ENCODE peak calls at places on chromosomes 2 and 18, in nine cellular contexts. One of them, this sample, is unnamed.

GRCh38 chr2:73877071-73877802 is 15.6 kb upstream of the ACTG2 start:
- DNase-seq in CD4-positive, alpha-beta memory T cell: no peak
- DNase-seq in adipocyte: no peak
- DNase-seq in CD4-positive, CD25-positive, alpha-beta regulatory T cell: no peak
- DNase-seq in left ventricle myocardium inferior: no peak
- DNase-seq in colonic mucosa: no peak
- DNase-seq in right cardiac atrium: no peak
- DNase-seq in GM23338: no peak
- DNase-seq in prostate gland: peak; percentile 56
- DNase-seq in this sample: no peak

GRCh38 chr18:31195063-31195462 is 32.4 kb upstream of the DSC1 start:
- DNase-seq in CD4-positive, alpha-beta memory T cell: no peak
- DNase-seq in adipocyte: no peak
- DNase-seq in CD4-positive, CD25-positive, alpha-beta regulatory T cell: no peak
- DNase-seq in left ventricle myocardium inferior: no peak
- DNase-seq in colonic mucosa: no peak
- DNase-seq in right cardiac atrium: no peak
- DNase-seq in GM23338: no peak
- DNase-seq in prostate gland: no peak
- DNase-seq in this sample: no peak

GRCh38 chr2:157055660-157056199 is 201.8 kb upstream of the GALNT5 start:
- DNase-seq in CD4-positive, alpha-beta memory T cell: no peak
- DNase-seq in adipocyte: peak; percentile 74
- DNase-seq in CD4-positive, CD25-positive, alpha-beta regulatory T cell: no peak
- DNase-seq in left ventricle myocardium inferior: no peak
- DNase-seq in colonic mucosa: no peak
- DNase-seq in right cardiac atrium: no peak
- DNase-seq in GM23338: no peak
- DNase-seq in prostate gland: no peak
- DNase-seq in this sample: no peak

GRCh38 chr18:46416706-46417638 is 240.0 kb downstream of the LOXHD1 start:
- DNase-seq in CD4-positive, alpha-beta memory T cell: no peak
- DNase-seq in adipocyte: no peak
- DNase-seq in CD4-positive, CD25-positive, alpha-beta regulatory T cell: no peak
- DNase-seq in left ventricle myocardium inferior: no peak
- DNase-seq in colonic mucosa: no peak
- DNase-seq in right cardiac atrium: no peak
- DNase-seq in GM23338: peak; percentile 41
- DNase-seq in prostate gland: no peak
- DNase-seq in this sample: no peak

GRCh38 chr2:25294573-25295462 is 46.9 kb downstream of the DNMT3A start:
- DNase-seq in CD4-positive, alpha-beta memory T cell: peak; percentile 90
- DNase-seq in adipocyte: no peak
- DNase-seq in CD4-positive, CD25-positive, alpha-beta regulatory T cell: peak; percentile 69
- DNase-seq in left ventricle myocardium inferior: peak; percentile 83
- DNase-seq in colonic mucosa: peak; percentile 81
- DNase-seq in right cardiac atrium: peak; percentile 82
- DNase-seq in GM23338: no peak
- DNase-seq in prostate gland: peak; percentile 39
- DNase-seq in this sample: peak; percentile 51

GRCh38 chr18:68035709-68036522 is 519.4 kb upstream of the DSEL start:
- DNase-seq in CD4-positive, alpha-beta memory T cell: no peak
- DNase-seq in adipocyte: peak; percentile 43
- DNase-seq in CD4-positive, CD25-positive, alpha-beta regulatory T cell: no peak
- DNase-seq in left ventricle myocardium inferior: no peak
- DNase-seq in colonic mucosa: no peak
- DNase-seq in right cardiac atrium: no peak
- DNase-seq in GM23338: no peak
- DNase-seq in prostate gland: no peak
- DNase-seq in this sample: no peak

GRCh38 chr2:24720310-24720709 is 72.9 kb downstream of the PTRHD1 start:
- DNase-seq in CD4-positive, alpha-beta memory T cell: no peak
- DNase-seq in adipocyte: no peak
- DNase-seq in CD4-positive, CD25-positive, alpha-beta regulatory T cell: no peak
- DNase-seq in left ventricle myocardium inferior: no peak
- DNase-seq in colonic mucosa: no peak
- DNase-seq in right cardiac atrium: no peak
- DNase-seq in GM23338: no peak
- DNase-seq in prostate gland: no peak
- DNase-seq in this sample: no peak

GRCh38 chr2:178277741-178278197 is 83.5 kb downstream of the OSBPL6 start:
- DNase-seq in CD4-positive, alpha-beta memory T cell: no peak
- DNase-seq in adipocyte: peak; percentile 30
- DNase-seq in CD4-positive, CD25-positive, alpha-beta regulatory T cell: no peak
- DNase-seq in left ventricle myocardium inferior: no peak
- DNase-seq in colonic mucosa: no peak
- DNase-seq in right cardiac atrium: no peak
- DNase-seq in GM23338: no peak
- DNase-seq in prostate gland: no peak
- DNase-seq in this sample: no peak

GRCh38 chr2:182887753-182888415 is 21.4 kb upstream of the FRZB start:
- DNase-seq in CD4-positive, alpha-beta memory T cell: no peak
- DNase-seq in adipocyte: no peak
- DNase-seq in CD4-positive, CD25-positive, alpha-beta regulatory T cell: no peak
- DNase-seq in left ventricle myocardium inferior: no peak
- DNase-seq in colonic mucosa: no peak
- DNase-seq in right cardiac atrium: no peak
- DNase-seq in GM23338: no peak
- DNase-seq in prostate gland: no peak
- DNase-seq in this sample: no peak

GRCh38 chr2:9538000-9538507 is 17.6 kb downstream of the ADAM17 start:
- DNase-seq in CD4-positive, alpha-beta memory T cell: no peak
- DNase-seq in adipocyte: peak; percentile 95
- DNase-seq in CD4-positive, CD25-positive, alpha-beta regulatory T cell: no peak
- DNase-seq in left ventricle myocardium inferior: no peak
- DNase-seq in colonic mucosa: no peak
- DNase-seq in right cardiac atrium: no peak
- DNase-seq in GM23338: no peak
- DNase-seq in prostate gland: no peak
- DNase-seq in this sample: no peak

GRCh38 chr2:173749315-173749714 is 215.9 kb downstream of the SP3 start:
- DNase-seq in CD4-positive, alpha-beta memory T cell: no peak
- DNase-seq in adipocyte: peak; percentile 58
- DNase-seq in CD4-positive, CD25-positive, alpha-beta regulatory T cell: no peak
- DNase-seq in left ventricle myocardium inferior: no peak
- DNase-seq in colonic mucosa: no peak
- DNase-seq in right cardiac atrium: no peak
- DNase-seq in GM23338: no peak
- DNase-seq in prostate gland: no peak
- DNase-seq in this sample: no peak

GRCh38 chr2:160918909-160919503 is 241.2 kb upstream of the TANK start:
- DNase-seq in CD4-positive, alpha-beta memory T cell: no peak
- DNase-seq in adipocyte: no peak
- DNase-seq in CD4-positive, CD25-positive, alpha-beta regulatory T cell: no peak
- DNase-seq in left ventricle myocardium inferior: peak; percentile 73
- DNase-seq in colonic mucosa: peak; percentile 31
- DNase-seq in right cardiac atrium: peak; percentile 68
- DNase-seq in GM23338: peak; percentile 84
- DNase-seq in prostate gland: peak; percentile 32
- DNase-seq in this sample: peak; percentile 18

GRCh38 chr18:8705941-8706544 is 687 bp downstream of the MTCL1 start:
- DNase-seq in CD4-positive, alpha-beta memory T cell: no peak
- DNase-seq in adipocyte: peak; percentile 63
- DNase-seq in CD4-positive, CD25-positive, alpha-beta regulatory T cell: no peak
- DNase-seq in left ventricle myocardium inferior: no peak
- DNase-seq in colonic mucosa: no peak
- DNase-seq in right cardiac atrium: peak; percentile 45
- DNase-seq in GM23338: peak; percentile 23
- DNase-seq in prostate gland: no peak
- DNase-seq in this sample: no peak

GRCh38 chr2:107091163-107091864 is 205.3 kb upstream of the ST6GAL2 start:
- DNase-seq in CD4-positive, alpha-beta memory T cell: no peak
- DNase-seq in adipocyte: peak; percentile 56
- DNase-seq in CD4-positive, CD25-positive, alpha-beta regulatory T cell: no peak
- DNase-seq in left ventricle myocardium inferior: no peak
- DNase-seq in colonic mucosa: no peak
- DNase-seq in right cardiac atrium: no peak
- DNase-seq in GM23338: no peak
- DNase-seq in prostate gland: no peak
- DNase-seq in this sample: no peak

GRCh38 chr2:230717595-230717994 is 5.0 kb downstream of the CAB39 start:
- DNase-seq in CD4-positive, alpha-beta memory T cell: no peak
- DNase-seq in adipocyte: no peak
- DNase-seq in CD4-positive, CD25-positive, alpha-beta regulatory T cell: no peak
- DNase-seq in left ventricle myocardium inferior: no peak
- DNase-seq in colonic mucosa: no peak
- DNase-seq in right cardiac atrium: no peak
- DNase-seq in GM23338: peak; percentile 62
- DNase-seq in prostate gland: no peak
- DNase-seq in this sample: no peak

DNA sequence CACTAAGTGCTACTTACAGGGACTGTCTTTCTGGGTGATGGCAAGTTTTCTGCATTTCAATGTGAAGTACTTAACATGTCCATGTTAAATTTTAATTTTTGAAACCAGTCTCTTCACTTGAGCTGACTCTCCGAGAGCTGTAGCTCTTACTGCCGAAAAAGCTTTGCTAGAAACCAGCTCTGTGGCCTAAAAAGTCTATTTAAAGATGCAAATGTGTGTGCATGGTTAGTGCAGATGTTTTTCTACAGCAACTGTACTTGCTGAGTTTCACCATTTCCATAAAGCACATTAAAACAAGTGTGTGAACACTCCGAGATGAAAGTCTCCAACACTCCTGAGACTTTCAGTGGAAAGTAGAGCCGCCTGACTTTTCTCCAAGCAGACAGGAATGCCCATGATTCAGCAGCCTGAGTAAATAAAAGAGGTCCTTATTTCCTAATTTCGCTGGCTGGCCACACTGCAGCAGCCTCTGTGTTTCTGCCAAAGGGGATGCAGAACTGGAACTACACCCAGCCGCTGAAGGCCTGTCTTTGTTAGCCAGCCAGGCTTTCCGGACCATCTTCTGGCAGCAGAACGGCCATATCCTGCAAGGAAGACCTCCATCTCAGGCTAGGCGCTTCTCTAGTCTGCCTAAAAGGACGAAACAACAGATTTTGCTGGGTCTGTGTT is 121.2 kb downstream of the ZNF521 start:
- DNase-seq in CD4-positive, alpha-beta memory T cell: no peak
- DNase-seq in adipocyte: peak; percentile 94
- DNase-seq in CD4-positive, CD25-positive, alpha-beta regulatory T cell: no peak
- DNase-seq in left ventricle myocardium inferior: peak; percentile 75
- DNase-seq in colonic mucosa: peak; percentile 46
- DNase-seq in right cardiac atrium: peak; percentile 85
- DNase-seq in GM23338: no peak
- DNase-seq in prostate gland: peak; percentile 79
- DNase-seq in this sample: no peak
- H3K4me3 ChIP-seq in CD4-positive, alpha-beta memory T cell: no peak overlapping the region
- H3K4me3 ChIP-seq in adipocyte: peak overlapping the region; percentile 68
- H3K4me3 ChIP-seq in CD4-positive, CD25-positive, alpha-beta regulatory T cell: no peak overlapping the region
- H3K4me3 ChIP-seq in left ventricle myocardium inferior: peak overlapping the region; percentile 25
- H3K4me3 ChIP-seq in colonic mucosa: no peak overlapping the region
- H3K4me3 ChIP-seq in right cardiac atrium: no peak overlapping the region
- H3K4me3 ChIP-seq in GM23338: no peak overlapping the region
- H3K4me3 ChIP-seq in prostate gland: no peak overlapping the region
- H3K4me3 ChIP-seq in this sample: no peak overlapping the region

DNA sequence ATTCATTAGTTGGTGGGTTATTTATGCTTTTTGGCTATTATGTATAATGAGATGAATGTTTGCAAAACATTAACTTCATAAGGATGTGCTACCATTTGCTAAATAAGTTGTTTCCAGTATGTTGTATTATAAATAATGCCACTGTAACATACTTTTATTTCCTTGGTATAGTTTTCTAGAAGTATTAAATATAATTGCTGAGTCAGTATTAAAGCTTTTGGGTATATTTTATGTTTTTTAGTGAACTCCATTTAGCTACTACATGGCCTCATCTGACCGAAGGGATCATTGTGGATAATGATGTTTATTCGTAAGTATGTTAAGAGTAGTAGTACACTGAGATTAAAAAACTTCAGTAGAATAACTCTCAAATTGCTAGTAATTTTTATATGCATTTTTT is 73.8 kb downstream of the RAB3GAP1 start:
- DNase-seq in CD4-positive, alpha-beta memory T cell: no peak
- DNase-seq in adipocyte: no peak
- DNase-seq in CD4-positive, CD25-positive, alpha-beta regulatory T cell: no peak
- DNase-seq in left ventricle myocardium inferior: no peak
- DNase-seq in colonic mucosa: no peak
- DNase-seq in right cardiac atrium: no peak
- DNase-seq in GM23338: no peak
- DNase-seq in prostate gland: no peak
- DNase-seq in this sample: no peak
- H3K4me1 ChIP-seq in CD4-positive, alpha-beta memory T cell: no peaks in the 10 kb centered on the region
- H3K4me1 ChIP-seq in adipocyte: no peaks in the 10 kb centered on the region
- H3K4me1 ChIP-seq in CD4-positive, CD25-positive, alpha-beta regulatory T cell: no peaks in the 10 kb centered on the region
- H3K4me1 ChIP-seq in left ventricle myocardium inferior: peaks cover 9% of the 10 kb centered on the region
- H3K4me1 ChIP-seq in colonic mucosa: no peaks in the 10 kb centered on the region
- H3K4me1 ChIP-seq in right cardiac atrium: no peaks in the 10 kb centered on the region
- H3K4me1 ChIP-seq in GM23338: no peaks in the 10 kb centered on the region
- H3K4me1 ChIP-seq in prostate gland: peaks cover 6% of the 10 kb centered on the region
- H3K4me1 ChIP-seq in this sample: no peaks in the 10 kb centered on the region

DNA sequence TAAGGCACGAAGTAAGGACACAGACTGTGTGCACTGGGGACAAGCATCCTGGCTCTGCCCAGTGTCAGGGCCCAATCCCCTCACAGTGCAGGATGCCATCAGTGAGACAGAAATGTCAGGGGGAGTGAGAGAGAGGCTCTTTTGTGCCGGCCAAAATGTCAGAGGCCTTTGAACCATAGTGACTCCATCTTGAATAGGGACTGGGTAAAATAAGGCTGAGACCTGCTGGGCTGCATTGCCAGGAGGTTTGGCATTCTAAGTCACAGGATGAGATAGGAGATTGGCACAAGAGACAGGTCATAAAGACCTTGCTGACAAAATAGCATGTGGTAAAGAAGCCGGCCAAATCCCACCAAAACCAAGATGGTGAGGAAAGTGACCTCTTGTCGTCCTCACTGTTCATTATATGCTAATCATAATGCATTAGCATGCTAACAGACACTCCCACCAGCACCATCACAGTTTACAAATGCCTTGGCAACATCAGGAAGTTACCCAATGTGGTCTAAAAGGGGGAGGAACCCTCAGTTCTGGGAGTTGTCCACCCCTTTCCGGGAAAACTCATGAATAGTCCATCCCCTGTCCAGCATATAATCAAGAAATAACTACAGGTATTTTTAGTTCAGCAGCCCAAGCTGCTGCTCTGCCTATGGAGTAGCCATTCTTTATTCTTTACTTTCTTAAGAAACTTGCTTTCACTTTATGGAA is 337.4 kb downstream of the LPIN1 start:
- DNase-seq in CD4-positive, alpha-beta memory T cell: no peak
- DNase-seq in adipocyte: no peak
- DNase-seq in CD4-positive, CD25-positive, alpha-beta regulatory T cell: no peak
- DNase-seq in left ventricle myocardium inferior: no peak
- DNase-seq in colonic mucosa: no peak
- DNase-seq in right cardiac atrium: no peak
- DNase-seq in GM23338: peak; percentile 25
- DNase-seq in prostate gland: no peak
- DNase-seq in this sample: no peak
- H3K4me3 ChIP-seq in CD4-positive, alpha-beta memory T cell: no peak overlapping the region
- H3K4me3 ChIP-seq in adipocyte: no peak overlapping the region
- H3K4me3 ChIP-seq in CD4-positive, CD25-positive, alpha-beta regulatory T cell: no peak overlapping the region
- H3K4me3 ChIP-seq in left ventricle myocardium inferior: no peak overlapping the region
- H3K4me3 ChIP-seq in colonic mucosa: no peak overlapping the region
- H3K4me3 ChIP-seq in right cardiac atrium: no peak overlapping the region
- H3K4me3 ChIP-seq in GM23338: no peak overlapping the region
- H3K4me3 ChIP-seq in prostate gland: no peak overlapping the region
- H3K4me3 ChIP-seq in this sample: no peak overlapping the region

DNA sequence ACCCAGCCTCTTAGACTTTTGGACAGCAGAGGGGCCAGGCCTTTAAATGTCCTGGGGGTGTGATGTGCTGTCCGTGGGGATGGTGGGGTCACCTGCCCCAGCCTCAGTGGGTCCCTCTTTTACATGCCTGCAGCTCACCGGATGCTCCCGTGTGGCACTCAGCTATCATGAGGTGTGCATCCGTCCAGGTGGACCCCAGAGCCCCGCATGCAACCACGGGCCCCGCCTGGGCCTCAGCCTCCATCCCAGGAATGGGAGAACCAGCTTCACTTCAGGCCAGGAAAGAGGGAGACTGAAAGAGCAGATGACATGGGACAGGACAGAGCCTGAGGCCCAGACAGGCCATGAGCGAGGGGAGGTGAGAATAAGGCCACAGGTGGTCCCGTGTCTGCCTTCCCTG is 37.5 kb downstream of the RAMP1 start:
- DNase-seq in CD4-positive, alpha-beta memory T cell: no peak
- DNase-seq in adipocyte: no peak
- DNase-seq in CD4-positive, CD25-positive, alpha-beta regulatory T cell: no peak
- DNase-seq in left ventricle myocardium inferior: no peak
- DNase-seq in colonic mucosa: no peak
- DNase-seq in right cardiac atrium: no peak
- DNase-seq in GM23338: no peak
- DNase-seq in prostate gland: no peak
- DNase-seq in this sample: no peak
- H3K4me1 ChIP-seq in CD4-positive, alpha-beta memory T cell: peaks cover 33% of the 10 kb centered on the region
- H3K4me1 ChIP-seq in adipocyte: peaks cover 9% of the 10 kb centered on the region
- H3K4me1 ChIP-seq in CD4-positive, CD25-positive, alpha-beta regulatory T cell: peaks cover 20% of the 10 kb centered on the region
- H3K4me1 ChIP-seq in left ventricle myocardium inferior: peaks cover 85% of the 10 kb centered on the region
- H3K4me1 ChIP-seq in colonic mucosa: no peaks in the 10 kb centered on the region
- H3K4me1 ChIP-seq in right cardiac atrium: peaks cover 12% of the 10 kb centered on the region
- H3K4me1 ChIP-seq in GM23338: no peaks in the 10 kb centered on the region
- H3K4me1 ChIP-seq in prostate gland: peaks cover 8% of the 10 kb centered on the region
- H3K4me1 ChIP-seq in this sample: peaks cover 21% of the 10 kb centered on the region